ENCODE peak calls at places on chromosomes 13 and 19, in eight cellular contexts. K, C, I, J, G, M, S and Y are unnamed samples. For H3K9me3, the result is how much of the 10 kb centered on the place peaks cover.

GRCh38 chr13:65808061-65808460 is 1422.1 kb downstream of the PCDH9 start:
- DNase-seq in K (no peak), C (peak), I (no peak), J (no peak), G (no peak), M (no peak), S (peak), Y (no peak)

GRCh38 chr19:5463959-5464358 is 8.7 kb downstream of the ZNRF4 start:
- DNase-seq in K (no peak), C (no peak), I (no peak), J (no peak), G (no peak), M (no peak), S (no peak), Y (no peak)

GRCh38 chr13:27176772-27177171 is 5.2 kb upstream of the USP12 start:
- DNase-seq in K (no peak), C (no peak), I (no peak), J (no peak), G (no peak), M (no peak), S (no peak), Y (no peak)

GRCh38 chr19:17860993-17861360 is 1.3 kb downstream of the RPL18A start:
- DNase-seq in K (no peak), C (no peak), I (no peak), J (no peak), G (no peak), M (no peak), S (peak), Y (no peak)

GRCh38 chr13:73578251-73578875 is 519.6 kb downstream of the KLF5 start:
- DNase-seq in K (no peak), C (peak), I (no peak), J (no peak), G (no peak), M (no peak), S (peak), Y (no peak)

GRCh38 chr13:71860547-71861131 is 6.4 kb downstream of the DACH1 start:
- DNase-seq in K (peak), C (no peak), I (no peak), J (no peak), G (no peak), M (no peak), S (no peak), Y (no peak)

GRCh38 chr19:16051254-16052025 is 24.9 kb upstream of the TPM4 start:
- DNase-seq in K (peak), C (peak), I (no peak), J (peak), G (no peak), M (no peak), S (no peak), Y (no peak)

GRCh38 chr19:30792561-30793505 is 420.6 kb downstream of the ZNF536 start:
- DNase-seq in K (no peak), C (no peak), I (peak), J (no peak), G (no peak), M (no peak), S (no peak), Y (no peak)

GRCh38 chr19:45607071-45608029 is 5.3 kb upstream of the GPR4 start:
- DNase-seq in K (peak), C (peak), I (peak), J (peak), G (no peak), M (peak), S (peak), Y (peak)

GRCh38 chr13:109743706-109744453 is 42.5 kb downstream of the IRS2 start:
- DNase-seq in K (peak), C (peak), I (no peak), J (peak), G (peak), M (no peak), S (peak), Y (peak)

GRCh38 chr13:49858183-49858856 is 65.8 kb upstream of the KPNA3 start:
- DNase-seq in K (no peak), C (peak), I (no peak), J (peak), G (no peak), M (no peak), S (peak), Y (peak)

GRCh38 chr13:109712187-109712601 is 74.2 kb downstream of the IRS2 start:
- DNase-seq in K (no peak), C (no peak), I (no peak), J (no peak), G (no peak), M (peak), S (no peak), Y (no peak)

GRCh38 chr19:55232284-55232597 is 3.7 kb upstream of the TMEM86B start:
- DNase-seq in K (no peak), C (no peak), I (no peak), J (no peak), G (no peak), M (no peak), S (no peak), Y (no peak)

GRCh38 chr13:77584111-77584510 is 48.6 kb downstream of the SCEL start:
- DNase-seq in K (no peak), C (no peak), I (no peak), J (no peak), G (no peak), M (no peak), S (no peak), Y (no peak)

GRCh38 chr19:38531515-38531914 is 86.2 kb downstream of the MAP4K1 start:
- DNase-seq in K (no peak), C (no peak), I (no peak), J (no peak), G (no peak), M (no peak), S (no peak), Y (no peak)

GRCh38 chr13:36848228-36848982 is 29.4 kb downstream of the RFXAP start:
- DNase-seq in K (peak), C (no peak), I (peak), J (no peak), G (no peak), M (peak), S (peak), Y (no peak)

GRCh38 chr19:6262519-6262918 is 17.3 kb downstream of the MLLT1 start:
- DNase-seq in K (no peak), C (no peak), I (no peak), J (no peak), G (no peak), M (no peak), S (no peak), Y (no peak)

GRCh38 chr13:50543767-50544166 is 299.7 kb downstream of the DLEU7 start:
- DNase-seq in K (no peak), C (peak), I (no peak), J (peak), G (no peak), M (peak), S (peak), Y (peak)

GRCh38 chr19:917323-918151 is at the start of gene KISS1R:
- DNase-seq in K (no peak), C (no peak), I (peak), J (peak), G (no peak), M (peak), S (peak), Y (peak)

GRCh38 chr13:59266478-59267063 is 897.2 kb downstream of the DIAPH3 start:
- DNase-seq in K (peak), C (no peak), I (no peak), J (no peak), G (no peak), M (no peak), S (no peak), Y (no peak)

GRCh38 chr19:7622933-7623685 is 6.2 kb downstream of the XAB2 start:
- DNase-seq in K (no peak), C (no peak), I (peak), J (no peak), G (no peak), M (no peak), S (peak), Y (no peak)

GRCh38 chr13:78137404-78138142 is 218.9 kb upstream of the EDNRB start:
- DNase-seq in K (peak), C (peak), I (peak), J (peak), G (no peak), M (peak), S (peak), Y (peak)

GRCh38 chr19:31461814-31462539 is 112.7 kb upstream of the TSHZ3 start:
- DNase-seq in K (no peak), C (peak), I (no peak), J (no peak), G (no peak), M (no peak), S (peak), Y (no peak)

GRCh38 chr19:17797397-17798201 is 2.7 kb downstream of the B3GNT3 start:
- DNase-seq in K (no peak), C (no peak), I (no peak), J (peak), G (peak), M (peak), S (peak), Y (peak)

GRCh38 chr13:20848203-20848602 is 54.3 kb downstream of the XPO4 start:
- DNase-seq in K (no peak), C (no peak), I (no peak), J (no peak), G (no peak), M (no peak), S (no peak), Y (no peak)

GRCh38 chr13:40666905-40667621 is 622 bp upstream of the FOXO1 start:
- DNase-seq in K (no peak), C (no peak), I (peak), J (peak), G (no peak), M (peak), S (peak), Y (peak)

GRCh38 chr19:5434970-5435641 is 20.1 kb upstream of the ZNRF4 start:
- DNase-seq in K (no peak), C (peak), I (no peak), J (peak), G (no peak), M (no peak), S (peak), Y (peak)

GRCh38 chr13:86660090-86660489 is 860.9 kb upstream of the SLITRK6 start:
- DNase-seq in K (no peak), C (no peak), I (no peak), J (no peak), G (no peak), M (no peak), S (no peak), Y (no peak)

GRCh38 chr19:14015454-14016035 is 9.4 kb upstream of the RFX1 start:
- DNase-seq in K (no peak), C (no peak), I (no peak), J (no peak), G (no peak), M (no peak), S (no peak), Y (peak)
- TF ChIP-seq EZH2 in K (no peak), C (no peak), I (no peak), J (no peak), G (no peak), M (no peak), S (no peak), Y (no peak)

GRCh38 chr19:58217607-58218391 is 10.9 kb upstream of the ZNF544 start:
- DNase-seq in K (no peak), C (no peak), I (no peak), J (no peak), G (no peak), M (no peak), S (no peak), Y (no peak)
- H3K9me3 ChIP-seq in K (under half), C (under half), I (under half), J (under half), G (under half), M (under half), S (under half), Y (under half)

DNA sequence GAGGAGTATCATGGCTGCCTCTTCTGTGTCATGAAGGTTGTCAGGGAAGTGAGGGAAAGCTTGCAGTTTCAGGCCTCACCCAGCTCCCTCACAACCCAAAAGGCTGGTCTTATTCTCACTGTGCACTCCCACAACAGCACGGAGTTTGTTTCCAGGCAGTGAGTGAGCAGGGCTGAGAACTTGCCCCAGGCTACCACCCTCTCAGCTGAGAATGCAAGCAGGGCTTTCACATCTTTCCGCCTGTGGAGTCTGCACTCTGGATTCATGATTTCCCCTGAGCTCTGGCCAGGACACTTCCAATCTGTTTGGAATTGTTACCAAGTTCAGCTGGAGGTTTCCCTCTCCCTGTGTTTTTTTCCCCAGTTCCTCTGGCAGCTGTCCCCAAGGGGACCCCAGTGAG is 2284.7 kb upstream of the PCDH20 start:
- DNase-seq in K (peak), C (no peak), I (no peak), J (no peak), G (no peak), M (no peak), S (no peak), Y (no peak)
- H3K4me3 ChIP-seq in K (no peak), C (no peak), I (no peak), J (no peak), G (no peak), M (no peak), S (no peak), Y (no peak)

GRCh38 chr19:41933693-41934426 is 5.6 kb upstream of the ERFL start:
- DNase-seq in K (no peak), C (no peak), I (no peak), J (no peak), G (no peak), M (no peak), S (no peak), Y (no peak)

GRCh38 chr19:41930926-41931592 is 2.8 kb upstream of the ERFL start:
- DNase-seq in K (no peak), C (no peak), I (peak), J (no peak), G (no peak), M (peak), S (peak), Y (no peak)

GRCh38 chr19:41930322-41930722 is 2.1 kb upstream of the ERFL start:
- DNase-seq in K (no peak), C (no peak), I (no peak), J (no peak), G (no peak), M (no peak), S (no peak), Y (no peak)

GRCh38 chr19:41933131-41933458 is 4.8 kb upstream of the ERFL start:
- DNase-seq in K (no peak), C (no peak), I (no peak), J (no peak), G (no peak), M (no peak), S (peak), Y (no peak)

DNA sequence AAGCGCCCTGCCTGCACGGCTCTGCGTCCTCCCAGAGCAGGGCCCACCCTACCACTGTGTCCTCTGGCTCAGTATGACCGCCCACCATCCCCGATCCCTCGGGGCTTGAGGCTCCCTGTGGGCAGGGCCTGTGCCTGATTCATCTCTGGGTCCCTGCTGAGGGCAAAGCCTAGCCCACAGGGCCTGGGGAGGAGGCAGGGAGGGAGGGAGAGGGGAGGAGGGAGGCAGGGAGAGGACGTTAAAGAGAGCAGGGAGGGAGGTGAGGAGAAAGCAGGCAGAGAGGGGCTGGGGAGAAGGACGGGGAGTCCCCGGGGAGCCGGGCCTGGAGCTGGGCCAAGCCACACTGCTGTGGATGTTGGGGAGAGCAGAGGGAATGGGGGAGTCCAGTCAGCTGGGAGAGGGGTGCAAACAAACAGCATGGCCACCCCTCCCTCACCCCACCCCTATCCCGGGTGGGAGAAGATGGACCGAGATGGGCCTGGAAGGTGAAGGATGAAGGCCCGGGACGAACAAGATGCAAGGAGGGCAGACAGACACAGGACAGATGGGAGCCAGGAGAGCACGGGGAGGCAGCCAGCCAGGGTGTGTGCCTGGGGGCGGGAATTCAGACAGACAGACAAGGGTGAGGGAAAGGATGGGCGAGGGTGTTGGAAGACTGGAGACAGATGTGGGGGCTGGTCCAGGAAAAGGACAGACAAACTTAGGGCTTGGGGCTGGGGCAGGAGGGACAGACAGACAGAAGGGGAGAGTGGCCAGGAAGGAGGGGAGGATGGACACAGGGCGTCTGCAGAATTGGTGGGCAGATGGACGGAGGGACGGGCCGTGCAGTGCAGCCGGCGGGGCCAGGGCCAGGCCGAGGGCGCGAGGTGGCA is 4.2 kb upstream of the ERFL start:
- DNase-seq in K (no peak), C (no peak), I (no peak), J (no peak), G (no peak), M (no peak), S (no peak), Y (no peak)
- TF ChIP-seq EZH2 in K (peak), C (peak), I (peak), J (no peak), G (peak), M (peak), S (peak), Y (peak)

GRCh38 chr19:56927791-56928207 is 87.3 kb upstream of the PEG3 start:
- DNase-seq in K (no peak), C (no peak), I (no peak), J (peak), G (no peak), M (no peak), S (no peak), Y (no peak)

GRCh38 chr19:56934438-56935090 is 94.0 kb upstream of the PEG3 start:
- DNase-seq in K (no peak), C (no peak), I (no peak), J (no peak), G (no peak), M (no peak), S (no peak), Y (no peak)

GRCh38 chr19:56930647-56931592 is 90.4 kb upstream of the PEG3 start:
- DNase-seq in K (no peak), C (no peak), I (no peak), J (peak), G (no peak), M (no peak), S (no peak), Y (no peak)

GRCh38 chr19:56927294-56927693 is 86.8 kb upstream of the PEG3 start:
- DNase-seq in K (no peak), C (no peak), I (no peak), J (no peak), G (no peak), M (no peak), S (no peak), Y (no peak)

DNA sequence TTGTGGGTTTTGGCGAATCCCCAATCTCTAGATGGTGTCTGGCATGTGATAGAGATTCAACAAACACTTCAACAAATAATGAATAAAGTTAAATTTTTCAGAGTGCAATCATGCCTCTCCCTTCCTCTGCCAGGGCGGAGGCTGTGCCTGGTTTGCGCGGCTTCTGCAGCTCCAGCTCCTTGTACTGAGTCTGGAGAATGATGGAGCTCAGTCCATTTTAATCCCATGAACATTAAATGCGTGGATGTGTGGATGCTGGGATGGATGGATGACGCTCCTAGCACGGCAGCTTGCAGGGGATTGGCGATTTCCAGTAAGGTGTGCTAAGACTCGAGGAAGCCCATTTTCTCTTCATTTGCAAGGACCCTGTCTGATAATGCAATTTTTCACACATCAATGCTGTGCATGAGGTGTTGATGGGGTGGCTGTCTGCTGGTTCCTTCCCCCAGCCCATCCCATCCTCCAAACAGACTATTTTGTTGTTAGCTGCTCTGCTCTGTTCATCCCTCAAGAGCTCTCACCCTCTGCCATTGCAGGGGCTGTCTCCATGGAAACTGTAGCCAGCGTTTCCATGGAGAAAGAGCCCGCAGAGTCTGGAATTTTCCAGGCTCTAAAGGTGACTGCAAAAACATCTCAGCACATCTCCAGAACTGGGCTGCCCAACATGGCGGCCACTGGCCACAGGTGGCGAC is 92.6 kb upstream of the PEG3 start:
- DNase-seq in K (no peak), C (no peak), I (no peak), J (no peak), G (no peak), M (no peak), S (no peak), Y (no peak)
- H3K9me3 ChIP-seq in K (under half), C (under half), I (half or more), J (under half), G (under half), M (under half), S (under half), Y (under half)

DNA sequence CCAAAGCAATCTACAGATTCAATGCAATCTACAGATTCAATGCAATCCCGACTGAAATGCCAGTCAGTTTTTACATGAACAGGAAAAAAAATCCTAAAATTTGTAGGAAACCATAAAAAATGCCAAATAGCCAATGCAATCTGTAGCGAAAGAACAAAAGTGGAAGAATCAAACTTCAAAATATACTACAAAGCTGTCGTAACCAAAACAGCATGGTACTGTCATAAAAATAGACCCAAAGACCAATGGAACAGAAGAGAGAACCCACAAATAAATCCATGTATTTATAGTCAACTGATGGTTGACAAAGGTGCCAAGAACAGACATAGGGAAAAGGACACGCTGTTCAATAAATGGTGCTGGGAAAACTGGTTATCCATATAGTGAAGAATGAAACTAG is 17.7 kb downstream of the ZNF829 start:
- DNase-seq in K (no peak), C (no peak), I (no peak), J (no peak), G (no peak), M (no peak), S (no peak), Y (no peak)
- H3K4me3 ChIP-seq in K (no peak), C (no peak), I (no peak), J (no peak), G (no peak), M (no peak), S (no peak), Y (no peak)

DNA sequence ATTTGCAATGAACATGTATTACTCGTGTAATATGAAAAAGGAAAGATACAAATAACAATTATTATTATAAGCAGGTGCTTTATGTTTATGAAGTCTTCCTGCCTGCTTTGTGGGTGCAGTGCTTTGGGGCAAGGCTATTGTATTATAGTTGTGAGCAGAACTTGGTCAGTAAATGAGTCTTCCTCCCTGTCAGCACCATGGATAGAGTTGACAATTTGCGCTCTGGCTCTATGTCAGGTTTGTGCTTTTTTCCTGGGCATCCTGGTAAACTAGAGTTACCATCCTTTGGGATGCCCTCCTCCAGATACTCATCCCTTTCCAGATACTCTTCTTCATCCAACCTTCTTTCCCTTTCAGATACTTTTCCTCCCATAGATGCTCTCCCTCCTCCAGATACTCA is 19.6 kb downstream of the ERICH6B start:
- DNase-seq in K (no peak), C (no peak), I (no peak), J (no peak), G (no peak), M (peak), S (peak), Y (no peak)
- TF ChIP-seq EZH2 in K (no peak), C (no peak), I (no peak), J (no peak), G (no peak), M (no peak), S (no peak), Y (no peak)